ENCODE peak calls at places on chromosomes 6 and 20, in nine cellular contexts. L is MM.1S, T is OCI-LY7, S is mammary epithelial cell, E is SK-N-SH, N is fibroblast of lung, V is GM23248, P is mesenchymal stem cell, I is endothelial cell of umbilical vein. H is an unnamed sample.

GRCh38 chr6:121694389-121695185 is 259.1 kb downstream of the GJA1 start:
- DNase-seq in E (no peak), T (no peak), S (no peak), I (peak), P (peak), N (peak), V (peak), L (no peak), H (no peak)

GRCh38 chr20:40493551-40493950 is 195.5 kb downstream of the MAFB start:
- DNase-seq in V (peak), S (peak), P (no peak), I (no peak), L (no peak), E (no peak), N (no peak), T (no peak), H (no peak)

GRCh38 chr20:44956410-44956809 is 3.8 kb downstream of the TOMM34 start:
- DNase-seq in N (no peak), L (no peak), I (no peak), S (peak), V (no peak), E (no peak), P (no peak), T (no peak), H (peak)

GRCh38 chr6:41439524-41440418 is 104.4 kb downstream of the NCR2 start:
- DNase-seq in N (no peak), S (no peak), E (no peak), P (no peak), T (peak), L (no peak), I (no peak), V (no peak), H (no peak)

GRCh38 chr6:149433405-149433804 is 33.3 kb downstream of the SUMO4 start:
- DNase-seq in T (no peak), S (no peak), L (no peak), V (peak), P (no peak), I (no peak), N (no peak), E (no peak), H (no peak)

GRCh38 chr6:35663447-35664235 is 25.1 kb downstream of the FKBP5 start:
- DNase-seq in L (peak), I (peak), N (peak), V (peak), P (peak), E (no peak), T (peak), S (peak), H (no peak)

GRCh38 chr6:166223091-166223490 is 55.4 kb upstream of the TBXT start:
- DNase-seq in T (no peak), I (no peak), E (no peak), S (no peak), V (no peak), N (no peak), L (no peak), P (no peak), H (no peak)

GRCh38 chr20:9955646-9956045 is 79.1 kb upstream of the ANKEF1 start:
- DNase-seq in I (peak), L (no peak), P (no peak), N (no peak), E (no peak), T (no peak), S (peak), V (peak), H (no peak)

GRCh38 chr20:41178495-41178894 is 41.2 kb downstream of the PLCG1 start:
- DNase-seq in S (no peak), T (no peak), N (no peak), P (no peak), V (no peak), I (no peak), E (no peak), L (no peak), H (no peak)

GRCh38 chr6:27889275-27889627 is 22.9 kb downstream of the OR2B2 start:
- DNase-seq in S (no peak), E (no peak), I (no peak), N (peak), T (no peak), P (peak), V (no peak), L (no peak), H (no peak)

GRCh38 chr20:1827974-1828785 is 67.0 kb upstream of the SIRPA start:
- DNase-seq in E (no peak), V (peak), L (no peak), T (no peak), N (no peak), I (no peak), P (no peak), S (peak), H (peak)

GRCh38 chr6:129609635-129610034 is 100.3 kb downstream of the ARHGAP18 start:
- DNase-seq in T (no peak), P (no peak), S (no peak), N (no peak), L (no peak), E (no peak), V (no peak), I (no peak), H (no peak)

GRCh38 chr6:108944707-108945685 is 96.8 kb downstream of the ARMC2 start:
- DNase-seq in N (peak), L (no peak), P (peak), T (no peak), S (peak), I (no peak), E (no peak), V (peak), H (peak)

GRCh38 chr6:157148391-157149323 is 174.7 kb downstream of the TMEM242 start:
- DNase-seq in L (no peak), P (peak), N (peak), I (peak), V (peak), E (peak), S (peak), T (no peak), H (no peak)

GRCh38 chr6:157013649-157014365 is 236.6 kb downstream of the ARID1B start:
- DNase-seq in S (no peak), T (no peak), V (no peak), I (no peak), L (no peak), P (no peak), E (no peak), N (no peak), H (peak)

GRCh38 chr20:4153661-4154238 is 138.4 kb upstream of the RNF24 start:
- DNase-seq in S (no peak), N (no peak), P (no peak), L (no peak), V (no peak), E (no peak), T (no peak), I (no peak), H (no peak)

GRCh38 chr6:168101201-168102092 is 22.4 kb upstream of the FRMD1 start:
- DNase-seq in L (no peak), P (no peak), T (no peak), I (no peak), V (no peak), S (no peak), N (no peak), E (no peak), H (no peak)

GRCh38 chr20:12306107-12306506 is 388.4 kb downstream of the BTBD3 start:
- DNase-seq in S (peak), T (no peak), V (no peak), I (no peak), E (no peak), N (no peak), P (no peak), L (no peak), H (no peak)

GRCh38 chr20:10381477-10381876 is 52.5 kb downstream of the MKKS start:
- DNase-seq in L (no peak), I (peak), S (no peak), E (no peak), V (no peak), N (no peak), P (no peak), T (no peak), H (no peak)

GRCh38 chr6:41504526-41505021 is 41.6 kb upstream of the FOXP4 start:
- DNase-seq in V (peak), I (peak), E (peak), S (no peak), L (no peak), P (no peak), N (peak), T (no peak), H (no peak)

GRCh38 chr6:147684906-147685305 is 176.4 kb downstream of the SAMD5 start:
- DNase-seq in V (no peak), T (no peak), N (peak), P (no peak), S (no peak), E (no peak), L (no peak), I (no peak), H (no peak)

GRCh38 chr6:2684059-2684749 is 66.5 kb downstream of the MYLK4 start:
- DNase-seq in S (peak), T (no peak), E (no peak), P (no peak), N (peak), I (peak), L (no peak), V (peak), H (no peak)

GRCh38 chr6:13762648-13763441 is 51.2 kb upstream of the RANBP9 start:
- DNase-seq in P (peak), L (no peak), I (no peak), V (peak), T (peak), E (no peak), N (peak), S (peak), H (peak)

GRCh38 chr6:3281669-3282460 is 23.1 kb downstream of the PSMG4 start:
- DNase-seq in N (peak), S (peak), I (peak), L (no peak), E (no peak), V (peak), P (peak), T (no peak), H (no peak)

GRCh38 chr20:63738687-63739128 is 868 bp upstream of the SLC2A4RG start:
- DNase-seq in I (no peak), P (peak), L (peak), N (peak), S (no peak), V (peak), T (peak), E (peak), H (peak)

GRCh38 chr6:132698608-132699007 is 15.2 kb downstream of the VNN1 start:
- DNase-seq in L (peak), T (no peak), V (no peak), P (no peak), E (no peak), I (no peak), N (no peak), S (no peak), H (no peak)

GRCh38 chr6:154156135-154156948 is 117.3 kb downstream of the OPRM1 start:
- DNase-seq in T (peak), S (no peak), E (peak), V (peak), P (peak), N (peak), L (peak), I (peak), H (peak)

GRCh38 chr6:100246206-100246605 is 218.5 kb downstream of the SIM1 start:
- DNase-seq in V (no peak), L (no peak), I (no peak), N (no peak), T (no peak), S (no peak), P (peak), E (no peak), H (no peak)

GRCh38 chr6:141105481-141105880 is 1027.2 kb upstream of the GJE1 start:
- DNase-seq in I (no peak), V (peak), T (no peak), N (peak), P (no peak), L (no peak), S (no peak), E (no peak), H (no peak)

GRCh38 chr6:28349892-28350737 is at the start of gene ZKSCAN3:
- DNase-seq in S (peak), V (peak), I (peak), T (peak), E (peak), P (peak), L (peak), N (peak), H (peak)

GRCh38 chr6:170108456-170108855 is 182.4 kb downstream of the DLL1 start:
- DNase-seq in N (no peak), V (no peak), S (no peak), L (no peak), I (no peak), P (no peak), T (no peak), E (peak), H (no peak)

GRCh38 chr20:57030611-57031600 is 235.5 kb downstream of the BMP7 start:
- DNase-seq in I (no peak), S (no peak), P (peak), L (no peak), E (peak), V (peak), N (no peak), T (no peak), H (peak)

GRCh38 chr20:30502670-30503069 is 754.8 kb upstream of the DEFB115 start:
- DNase-seq in P (peak), N (no peak), V (no peak), E (no peak), S (no peak), L (no peak), I (no peak), T (no peak), H (no peak)

GRCh38 chr6:139556532-139556931 is 182.1 kb upstream of the CITED2 start:
- DNase-seq in I (no peak), P (no peak), N (no peak), E (no peak), S (no peak), L (no peak), T (no peak), V (no peak), H (no peak)

GRCh38 chr6:31559606-31559957 is 12.2 kb downstream of the NFKBIL1 start:
- DNase-seq in S (no peak), V (no peak), L (no peak), T (no peak), E (no peak), N (no peak), P (no peak), I (peak), H (no peak)
- H3K4me3 ChIP-seq in S (no peak), V (no peak), L (no peak), T (peak), E (no peak), N (no peak), P (no peak), I (peak), H (no peak)

GRCh38 chr20:50930139-50931047 is 844 bp downstream of the ADNP start:
- DNase-seq in I (no peak), T (peak), L (peak), S (no peak), N (no peak), V (peak), P (no peak), E (peak), H (peak)
- H2AFZ ChIP-seq in I (no peak), T (no peak), L (no peak), S (peak), N (no peak), V (no peak), P (peak), E (no peak), H (no peak)

DNA sequence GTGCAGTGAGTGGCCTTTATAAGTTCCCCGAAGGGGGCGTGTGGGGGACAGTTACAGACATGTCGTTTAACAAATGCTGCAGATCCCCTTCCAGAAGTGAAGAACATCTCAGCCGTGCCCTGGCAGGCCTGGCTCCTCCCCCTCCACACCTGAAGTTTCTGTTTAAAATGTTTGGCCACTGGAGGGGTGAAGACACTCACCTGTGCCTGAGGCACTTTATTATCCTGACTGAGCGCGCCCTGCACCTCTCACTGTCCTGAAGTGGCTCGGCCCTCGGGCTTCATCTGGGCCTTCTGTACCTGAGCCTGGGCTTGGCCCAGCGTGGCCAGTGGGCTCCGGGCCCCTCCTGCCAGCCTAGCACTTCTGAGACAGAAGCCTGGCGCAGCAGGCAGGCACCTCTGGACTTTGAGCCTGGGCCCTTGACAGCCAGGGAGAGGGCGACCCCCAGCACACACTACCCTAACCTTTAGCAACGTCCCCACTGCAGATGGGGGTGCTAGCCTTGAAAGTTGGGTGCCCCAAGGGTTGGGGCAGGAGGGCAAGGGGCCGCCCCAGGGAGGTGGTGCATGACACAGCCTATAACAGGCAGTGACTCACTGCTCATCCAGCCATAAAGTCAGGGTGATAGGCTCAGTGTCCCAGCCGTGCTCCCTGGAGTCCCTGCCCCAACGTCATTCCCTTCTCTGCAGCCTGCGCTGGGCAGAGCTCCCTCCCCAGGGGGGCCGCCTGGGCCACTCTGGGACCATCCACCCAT is 13.6 kb upstream of the GATA5 start:
- DNase-seq in I (no peak), P (no peak), E (no peak), N (no peak), T (no peak), S (peak), L (no peak), V (peak), H (peak)
- H3K4me2 ChIP-seq in I (no peak), P (no peak), E (no peak), N (no peak), T (no peak), S (peak), L (no peak), V (no peak), H (no peak)

DNA sequence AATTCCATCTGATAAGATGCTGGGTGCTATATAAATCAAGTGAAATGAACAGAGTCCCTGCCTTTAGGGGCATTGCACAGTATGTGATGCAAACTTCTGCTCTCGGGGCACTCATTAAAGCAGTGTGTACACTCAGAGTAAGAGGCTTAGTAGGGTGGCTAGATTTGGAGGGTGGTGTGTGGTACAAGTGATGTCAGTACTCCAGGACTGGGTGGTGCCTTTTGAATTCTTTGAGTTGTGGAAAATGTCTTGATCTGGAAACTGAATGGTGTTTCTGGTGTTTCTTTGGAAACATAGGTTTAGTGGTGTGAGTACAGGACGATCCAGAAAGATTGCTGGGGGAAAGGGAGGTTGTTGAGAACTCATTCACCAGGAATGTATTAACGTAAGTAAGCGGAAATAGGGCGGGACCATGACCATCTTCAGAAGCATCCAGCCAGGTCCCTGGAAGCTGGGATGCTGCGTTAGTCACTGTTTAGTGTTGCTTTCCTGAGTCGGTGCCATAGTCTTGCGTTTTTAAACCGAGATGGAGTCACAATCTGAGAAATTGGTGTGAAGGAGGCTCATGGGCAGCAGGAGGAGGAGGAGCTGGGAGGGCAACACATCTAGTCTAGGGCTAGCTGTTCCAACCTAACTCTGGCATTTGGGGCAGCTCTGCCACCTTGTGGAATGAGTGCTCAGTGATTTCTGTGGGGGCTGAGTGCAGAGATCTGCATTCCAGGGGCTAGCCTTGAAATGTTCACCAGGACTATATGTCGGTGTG is 70.3 kb downstream of the SCAND1 start:
- DNase-seq in T (peak), E (peak), L (peak), P (peak), V (peak), N (peak), S (peak), I (peak), H (peak)
- H3K4me3 ChIP-seq in T (no peak), E (peak), L (no peak), P (peak), V (peak), N (peak), S (no peak), I (peak), H (no peak)

GRCh38 chr20:62703853-62704228 is 4.8 kb upstream of the NTSR1 start:
- DNase-seq in T (no peak), P (no peak), S (no peak), V (peak), E (no peak), N (no peak), L (no peak), I (no peak), H (no peak)

GRCh38 chr20:62706344-62706743 is 2.3 kb upstream of the NTSR1 start:
- DNase-seq in V (no peak), N (no peak), T (no peak), S (no peak), I (no peak), P (no peak), E (no peak), L (no peak), H (no peak)

GRCh38 chr20:62702886-62703852 is 5.5 kb upstream of the NTSR1 start:
- DNase-seq in P (peak), E (no peak), V (peak), N (peak), I (peak), S (peak), L (no peak), T (no peak), H (peak)

GRCh38 chr20:62705626-62706025 is 3.0 kb upstream of the NTSR1 start:
- DNase-seq in P (no peak), N (no peak), S (no peak), E (no peak), T (no peak), L (no peak), I (no peak), V (no peak), H (no peak)

GRCh38 chr20:62704341-62704948 is 4.2 kb upstream of the NTSR1 start:
- DNase-seq in P (peak), V (peak), N (peak), L (no peak), T (no peak), E (peak), S (peak), I (peak), H (peak)
- H2AFZ ChIP-seq in P (no peak), V (no peak), N (no peak), L (no peak), T (no peak), E (no peak), S (no peak), I (peak), H (no peak)